ENCODE peak calls at places on chromosomes 7 and 10, in eight cellular contexts. C, Y, J, K, T, Z, O and W are unnamed samples.

GRCh38 chr7:43847496-43847895 is 21.8 kb downstream of the MRPS24 start:
- DNase-seq in C (no peak), Y (no peak), J (no peak), K (no peak), T (no peak), Z (no peak), O (no peak), W (no peak)

GRCh38 chr10:42958142-42958868 is 118.6 kb upstream of the RET start:
- DNase-seq in C (no peak), Y (no peak), J (no peak), K (no peak), T (no peak), Z (no peak), O (peak), W (no peak)

GRCh38 chr7:145082366-145083240 is 246.8 kb upstream of the TPK1 start:
- DNase-seq in C (no peak), Y (no peak), J (peak), K (no peak), T (no peak), Z (no peak), O (peak), W (no peak)

GRCh38 chr10:125152646-125153368 is 7.6 kb downstream of the CTBP2 start:
- DNase-seq in C (no peak), Y (no peak), J (peak), K (no peak), T (peak), Z (peak), O (peak), W (no peak)

GRCh38 chr7:105643857-105644256 is 62.6 kb upstream of the EFCAB10 start:
- DNase-seq in C (no peak), Y (no peak), J (no peak), K (no peak), T (no peak), Z (no peak), O (peak), W (no peak)

GRCh38 chr10:115963848-115964247 is 309.2 kb downstream of the GFRA1 start:
- DNase-seq in C (no peak), Y (no peak), J (no peak), K (no peak), T (no peak), Z (no peak), O (peak), W (no peak)

GRCh38 chr7:102469972-102470825 is 5.4 kb downstream of the LRWD1 start:
- DNase-seq in C (no peak), Y (no peak), J (no peak), K (peak), T (peak), Z (peak), O (no peak), W (no peak)

GRCh38 chr7:121366852-121367431 is 29.2 kb downstream of the FAM3C start:
- DNase-seq in C (no peak), Y (no peak), J (no peak), K (no peak), T (no peak), Z (no peak), O (peak), W (peak)

GRCh38 chr7:86928308-86928707 is 131.1 kb downstream of the ELAPOR2 start:
- DNase-seq in C (no peak), Y (no peak), J (no peak), K (no peak), T (no peak), Z (no peak), O (no peak), W (no peak)

GRCh38 chr7:30074422-30075030 is 46.3 kb downstream of the PLEKHA8 start:
- DNase-seq in C (no peak), Y (peak), J (no peak), K (no peak), T (no peak), Z (no peak), O (peak), W (no peak)

GRCh38 chr7:139871276-139871675 is 42.2 kb downstream of the TBXAS1 start:
- DNase-seq in C (peak), Y (no peak), J (no peak), K (no peak), T (no peak), Z (no peak), O (peak), W (no peak)

GRCh38 chr10:100014129-100014762 is 4.5 kb upstream of the DNMBP start:
- DNase-seq in C (no peak), Y (no peak), J (no peak), K (no peak), T (no peak), Z (no peak), O (no peak), W (peak)

GRCh38 chr10:79260803-79261740 is 86.2 kb upstream of the PPIF start:
- DNase-seq in C (no peak), Y (no peak), J (peak), K (no peak), T (no peak), Z (peak), O (peak), W (no peak)

GRCh38 chr7:132177708-132178392 is 398.4 kb downstream of the PLXNA4 start:
- DNase-seq in C (no peak), Y (no peak), J (no peak), K (peak), T (no peak), Z (no peak), O (no peak), W (no peak)

GRCh38 chr10:46268076-46268881 is 18.5 kb upstream of the ANTXRL start:
- DNase-seq in C (no peak), Y (no peak), J (no peak), K (peak), T (peak), Z (no peak), O (no peak), W (peak)

GRCh38 chr7:31603076-31603475 is 83.9 kb upstream of the PPP1R17 start:
- DNase-seq in C (no peak), Y (no peak), J (no peak), K (no peak), T (no peak), Z (no peak), O (no peak), W (no peak)

GRCh38 chr7:132326878-132327589 is 249.2 kb downstream of the PLXNA4 start:
- DNase-seq in C (no peak), Y (no peak), J (no peak), K (no peak), T (no peak), Z (no peak), O (no peak), W (no peak)

GRCh38 chr7:92279429-92280031 is 33.8 kb downstream of the ANKIB1 start:
- DNase-seq in C (no peak), Y (no peak), J (no peak), K (no peak), T (no peak), Z (no peak), O (no peak), W (no peak)

GRCh38 chr7:157851501-157852067 is 514.8 kb downstream of the DNAJB6 start:
- DNase-seq in C (no peak), Y (peak), J (peak), K (peak), T (peak), Z (peak), O (peak), W (no peak)

GRCh38 chr7:36985866-36986402 is 261.6 kb upstream of the AOAH start:
- DNase-seq in C (no peak), Y (no peak), J (no peak), K (no peak), T (no peak), Z (no peak), O (no peak), W (no peak)

GRCh38 chr10:90023950-90024349 is 322.6 kb downstream of the KIF20B start:
- DNase-seq in C (no peak), Y (no peak), J (no peak), K (no peak), T (no peak), Z (no peak), O (no peak), W (no peak)

GRCh38 chr10:773562-774161 is 84.2 kb upstream of the DIP2C start:
- DNase-seq in C (no peak), Y (no peak), J (no peak), K (no peak), T (no peak), Z (no peak), O (no peak), W (peak)

GRCh38 chr10:4606856-4607636 is 219.0 kb upstream of the AKR1E2 start:
- DNase-seq in C (no peak), Y (no peak), J (no peak), K (no peak), T (no peak), Z (no peak), O (no peak), W (no peak)

GRCh38 chr7:25288536-25289283 is 60.4 kb upstream of the NPVF start:
- DNase-seq in C (no peak), Y (no peak), J (no peak), K (no peak), T (no peak), Z (no peak), O (no peak), W (no peak)

GRCh38 chr10:130990536-130990935 is 321.0 kb downstream of the TCERG1L start:
- DNase-seq in C (no peak), Y (no peak), J (no peak), K (no peak), T (no peak), Z (no peak), O (no peak), W (no peak)

GRCh38 chr7:33743594-33743993 is 161.7 kb upstream of the BMPER start:
- DNase-seq in C (peak), Y (no peak), J (no peak), K (no peak), T (no peak), Z (no peak), O (peak), W (no peak)

GRCh38 chr7:66187894-66188293 is 17.2 kb upstream of the TPST1 start:
- DNase-seq in C (peak), Y (no peak), J (no peak), K (no peak), T (no peak), Z (no peak), O (no peak), W (no peak)

GRCh38 chr10:11058965-11059364 is 41.3 kb downstream of the CELF2 start:
- DNase-seq in C (no peak), Y (no peak), J (no peak), K (no peak), T (no peak), Z (no peak), O (peak), W (no peak)

GRCh38 chr7:30460246-30460633 is 18.3 kb downstream of the NOD1 start:
- DNase-seq in C (no peak), Y (no peak), J (no peak), K (no peak), T (no peak), Z (no peak), O (no peak), W (no peak)

GRCh38 chr7:44398506-44398905 is 73.1 kb upstream of the CAMK2B start:
- DNase-seq in C (no peak), Y (no peak), J (no peak), K (no peak), T (no peak), Z (no peak), O (no peak), W (no peak)

GRCh38 chr7:106858618-106859532 is 6.2 kb upstream of the PIK3CG start:
- DNase-seq in C (no peak), Y (no peak), J (no peak), K (peak), T (peak), Z (no peak), O (no peak), W (no peak)

GRCh38 chr10:60955957-60956425 is 12.0 kb upstream of the RHOBTB1 start:
- DNase-seq in C (no peak), Y (no peak), J (no peak), K (no peak), T (no peak), Z (no peak), O (peak), W (no peak)

GRCh38 chr7:148515237-148515636 is 75.3 kb upstream of the C7orf33 start:
- DNase-seq in C (no peak), Y (no peak), J (no peak), K (no peak), T (no peak), Z (no peak), O (peak), W (no peak)

GRCh38 chr7:75048435-75049379 is 24.9 kb downstream of the RCC1L start:
- DNase-seq in C (no peak), Y (no peak), J (no peak), K (no peak), T (no peak), Z (no peak), O (no peak), W (no peak)

GRCh38 chr10:52939894-52940293 is 167.3 kb upstream of the MBL2 start:
- DNase-seq in C (no peak), Y (no peak), J (no peak), K (no peak), T (no peak), Z (no peak), O (no peak), W (no peak)

GRCh38 chr7:135970682-135971365 is 6.3 kb downstream of the MTPN start:
- DNase-seq in C (no peak), Y (no peak), J (no peak), K (no peak), T (no peak), Z (no peak), O (no peak), W (peak)

GRCh38 chr7:71267734-71268133 is 135.8 kb downstream of the GALNT17 start:
- DNase-seq in C (no peak), Y (no peak), J (no peak), K (no peak), T (no peak), Z (no peak), O (no peak), W (no peak)
- TF ChIP-seq CTCF in C (no peak), Y (no peak), J (peak), K (no peak), T (no peak), Z (no peak), O (no peak), W (no peak)

GRCh38 chr10:71396084-71396713 is 521 bp upstream of the CDH23 start:
- DNase-seq in C (no peak), Y (no peak), J (peak), K (peak), T (peak), Z (peak), O (peak), W (peak)
- TF ChIP-seq CTCF in C (no peak), Y (no peak), J (peak), K (peak), T (peak), Z (no peak), O (peak), W (peak)

GRCh38 chr7:117962598-117962997 is 89.4 kb upstream of the CTTNBP2 start:
- DNase-seq in C (no peak), Y (no peak), J (no peak), K (no peak), T (no peak), Z (no peak), O (no peak), W (no peak)
- TF ChIP-seq CTCF in C (no peak), Y (no peak), J (no peak), K (no peak), T (no peak), Z (no peak), O (no peak), W (no peak)

GRCh38 chr10:95782274-95782830 is 26.4 kb downstream of the ENTPD1 start:
- DNase-seq in C (no peak), Y (no peak), J (no peak), K (no peak), T (no peak), Z (no peak), O (no peak), W (no peak)
- TF ChIP-seq CTCF in C (no peak), Y (no peak), J (no peak), K (no peak), T (no peak), Z (no peak), O (no peak), W (no peak)

GRCh38 chr10:14917827-14918226 is 36.1 kb downstream of the DCLRE1C start:
- DNase-seq in C (no peak), Y (no peak), J (no peak), K (no peak), T (no peak), Z (no peak), O (no peak), W (no peak)
- TF ChIP-seq CTCF in C (no peak), Y (no peak), J (no peak), K (no peak), T (no peak), Z (no peak), O (no peak), W (no peak)

DNA sequence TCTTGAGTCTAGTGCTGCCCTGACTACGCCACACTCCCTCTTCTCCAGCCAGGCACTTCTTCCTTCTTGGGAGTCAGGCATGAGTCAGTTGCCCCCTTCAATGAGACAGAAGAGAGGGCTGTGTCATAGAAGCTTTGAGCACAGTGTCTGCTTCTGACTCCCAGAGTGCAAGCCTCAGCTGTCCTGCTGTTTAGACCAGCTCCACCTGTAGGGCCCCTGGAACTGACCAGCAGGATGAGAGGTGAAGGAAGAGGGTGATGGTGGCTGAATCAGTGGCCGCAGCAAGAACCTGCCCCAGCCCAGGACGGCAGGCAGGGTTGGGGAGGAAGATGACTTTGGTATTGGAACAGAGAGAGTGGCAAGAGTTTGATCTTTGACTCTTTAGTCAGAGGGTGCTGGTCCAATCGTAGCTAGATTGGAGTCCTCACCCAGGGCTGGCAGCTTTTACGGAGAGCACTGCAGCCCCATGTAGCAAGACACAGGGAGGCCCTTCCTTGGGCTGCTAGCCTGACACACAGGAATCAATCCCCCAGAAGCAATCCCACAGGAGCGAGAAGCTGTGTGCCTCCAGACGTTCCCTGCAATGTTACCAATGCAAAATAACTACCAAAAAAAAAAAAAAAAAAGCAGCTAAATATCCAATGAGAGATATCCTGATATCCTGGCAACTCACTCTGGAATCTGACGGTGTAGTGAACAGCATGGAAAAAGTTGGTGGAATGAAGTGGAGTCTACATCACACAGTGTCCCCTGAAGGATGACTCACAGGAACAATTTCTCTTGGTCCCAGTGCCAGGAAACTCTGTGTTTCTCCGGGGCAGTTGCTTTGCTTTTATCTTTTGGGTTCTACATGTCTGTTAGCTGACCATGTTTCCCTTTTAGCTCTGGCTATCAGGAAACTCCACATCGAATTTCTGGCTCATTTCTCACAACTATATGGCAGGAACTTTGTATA is 6.9 kb downstream of the C10orf62 start:
- DNase-seq in C (peak), Y (peak), J (no peak), K (no peak), T (no peak), Z (no peak), O (peak), W (no peak)
- TF ChIP-seq CTCF in C (peak), Y (no peak), J (no peak), K (no peak), T (no peak), Z (no peak), O (no peak), W (no peak)